ENCODE peak calls at places on chromosomes 7 and 10, in four cellular contexts. M is GM10248, N is ovary, O is Calu3. W is an unnamed sample.

GRCh38 chr10:110350812-110351211 is 46.1 kb upstream of the SMNDC1 start:
- DNase-seq in O (no peak), M (no peak), N (no peak), W (no peak)

GRCh38 chr7:156158693-156159092 is 346.4 kb upstream of the SHH start:
- DNase-seq in M (no peak), N (no peak), O (no peak), W (no peak)

GRCh38 chr7:94909023-94909466 is 1.7 kb downstream of the PPP1R9A start:
- DNase-seq in M (no peak), O (no peak), N (no peak), W (no peak)

GRCh38 chr10:55630491-55631056 is 730.5 kb downstream of the ZWINT start:
- DNase-seq in O (no peak), M (peak), N (no peak), W (no peak)

GRCh38 chr7:4216016-4216415 is 466.1 kb upstream of the FOXK1 start:
- DNase-seq in N (no peak), M (no peak), O (no peak), W (no peak)

GRCh38 chr10:98215378-98215777 is 52.6 kb downstream of the LOXL4 start:
- DNase-seq in N (no peak), M (no peak), O (no peak), W (no peak)

GRCh38 chr10:50622497-50623298 is 1.1 kb downstream of the SGMS1 start:
- DNase-seq in O (peak), M (peak), N (peak), W (peak)

GRCh38 chr7:39321909-39322498 is 244.2 kb upstream of the YAE1 start:
- DNase-seq in N (no peak), O (no peak), M (no peak), W (no peak)

GRCh38 chr7:131506597-131506996 is 49.8 kb downstream of the PODXL start:
- DNase-seq in O (no peak), N (no peak), M (no peak), W (no peak)